ENCODE peak calls at places on chromosomes 3 and 15, in seven cellular contexts. R, X, O, U, P, J and C are unnamed samples.

GRCh38 chr15:82850242-82850591 is 40.8 kb downstream of the WHAMM start:
- DNase-seq in U (peak), P (no peak), X (peak), J (no peak), O (no peak), R (no peak), C (no peak)

GRCh38 chr3:30448436-30448835 is 158.0 kb upstream of the TGFBR2 start:
- DNase-seq in P (no peak), O (no peak), J (no peak), X (no peak), U (no peak), R (no peak), C (no peak)

GRCh38 chr3:72633534-72633933 is 214.7 kb downstream of the SHQ1 start:
- DNase-seq in O (no peak), X (no peak), R (no peak), J (no peak), U (no peak), P (no peak), C (no peak)

GRCh38 chr15:96347181-96348111 is 16.9 kb downstream of the NR2F2 start:
- DNase-seq in U (peak), R (no peak), O (peak), P (no peak), X (no peak), J (no peak), C (peak)

GRCh38 chr3:23761440-23761896 is 44.3 kb upstream of the UBE2E1 start:
- DNase-seq in X (peak), O (no peak), J (no peak), U (no peak), R (no peak), P (peak), C (no peak)

GRCh38 chr3:14460342-14461005 is 58.1 kb downstream of the SLC6A6 start:
- DNase-seq in P (no peak), R (peak), X (peak), J (peak), O (no peak), U (no peak), C (no peak)

GRCh38 chr3:29463306-29463705 is 182.4 kb downstream of the RBMS3 start:
- DNase-seq in U (no peak), O (no peak), R (no peak), P (no peak), J (no peak), X (no peak), C (no peak)

GRCh38 chr3:23567917-23568316 is 237.8 kb upstream of the UBE2E1 start:
- DNase-seq in U (no peak), R (peak), P (no peak), J (peak), X (peak), O (no peak), C (no peak)

GRCh38 chr3:98402507-98402906 is 12.0 kb downstream of the OR5K3 start:
- DNase-seq in U (no peak), P (no peak), J (no peak), O (no peak), R (no peak), X (no peak), C (no peak)

GRCh38 chr3:148861277-148861869 is 3.7 kb upstream of the CPA3 start:
- DNase-seq in O (no peak), U (no peak), R (peak), P (no peak), X (peak), J (no peak), C (no peak)

GRCh38 chr3:157127268-157127667 is 32.7 kb downstream of the CCNL1 start:
- DNase-seq in U (no peak), J (no peak), R (no peak), X (no peak), P (no peak), O (no peak), C (no peak)

GRCh38 chr15:69893863-69894262 is 203.9 kb downstream of the TLE3 start:
- DNase-seq in U (peak), X (peak), J (peak), O (peak), P (peak), R (peak), C (no peak)

GRCh38 chr15:76401285-76401684 is 64.7 kb downstream of the ISL2 start:
- DNase-seq in O (no peak), J (no peak), R (peak), X (peak), U (no peak), P (no peak), C (no peak)

GRCh38 chr3:197425485-197426131 is 127.2 kb upstream of the DLG1 start:
- DNase-seq in O (no peak), P (no peak), X (no peak), U (no peak), J (no peak), R (no peak), C (no peak)

GRCh38 chr3:43432462-43432861 is 146.1 kb downstream of the SNRK start:
- DNase-seq in P (no peak), X (no peak), J (no peak), R (no peak), U (no peak), O (no peak), C (no peak)

GRCh38 chr3:142270407-142270806 is 45.0 kb upstream of the GK5 start:
- DNase-seq in P (no peak), R (no peak), O (no peak), X (no peak), U (no peak), J (no peak), C (no peak)

GRCh38 chr3:134333522-134334181 is 40.6 kb downstream of the AMOTL2 start:
- DNase-seq in X (peak), U (no peak), O (no peak), R (peak), J (no peak), P (no peak), C (no peak)

GRCh38 chr3:32882603-32883025 is 64.8 kb downstream of the TRIM71 start:
- DNase-seq in X (no peak), J (no peak), O (no peak), R (no peak), P (no peak), U (no peak), C (no peak)

GRCh38 chr3:151377768-151378385 is 6.7 kb downstream of the P2RY12 start:
- DNase-seq in U (no peak), X (no peak), R (no peak), O (no peak), P (no peak), J (no peak), C (no peak)

GRCh38 chr3:58464875-58465274 is 27.0 kb upstream of the KCTD6 start:
- DNase-seq in O (no peak), R (no peak), U (no peak), P (no peak), J (no peak), X (no peak), C (no peak)

GRCh38 chr15:68373028-68373427 is 58.9 kb downstream of the ITGA11 start:
- DNase-seq in R (no peak), X (no peak), U (no peak), O (no peak), J (no peak), P (no peak), C (no peak)

GRCh38 chr3:181173227-181173626 is 183.7 kb upstream of the DNAJC19 start:
- DNase-seq in P (no peak), U (no peak), R (no peak), J (no peak), O (no peak), X (no peak), C (no peak)

GRCh38 chr15:90572893-90573292 is 43.2 kb downstream of the CRTC3 start:
- DNase-seq in X (no peak), R (no peak), U (no peak), O (no peak), J (no peak), P (no peak), C (no peak)

GRCh38 chr3:51961011-51961410 is 5.8 kb downstream of the GPR62 start:
- DNase-seq in P (no peak), O (no peak), X (no peak), U (no peak), R (no peak), J (no peak), C (no peak)

GRCh38 chr3:126521122-126521891 is 2.6 kb upstream of the CHST13 start:
- DNase-seq in J (peak), U (peak), P (no peak), X (no peak), O (no peak), R (no peak), C (no peak)

GRCh38 chr3:185693985-185694675 is 108.0 kb downstream of the SENP2 start:
- DNase-seq in J (no peak), P (no peak), R (peak), X (no peak), O (no peak), U (no peak), C (no peak)

GRCh38 chr15:88193415-88193814 is 63.1 kb downstream of the NTRK3 start:
- DNase-seq in U (no peak), J (no peak), X (no peak), R (no peak), O (no peak), P (no peak), C (no peak)
- TF ChIP-seq CTCF in U (peak), J (peak), X (no peak), R (no peak), O (no peak), P (peak), C (peak)

GRCh38 chr15:53274630-53275029 is 484.5 kb upstream of the ONECUT1 start:
- DNase-seq in R (no peak), O (no peak), J (no peak), U (no peak), P (no peak), X (no peak), C (no peak)
- TF ChIP-seq CTCF in R (no peak), O (no peak), J (no peak), U (no peak), P (no peak), X (no peak), C (no peak)

GRCh38 chr3:20041197-20041780 is 1.0 kb downstream of the KAT2B start:
- DNase-seq in R (no peak), U (peak), O (peak), X (peak), P (peak), J (peak), C (peak)
- TF ChIP-seq CTCF in R (peak), U (no peak), O (no peak), X (no peak), P (no peak), J (no peak), C (no peak)

GRCh38 chr3:108322352-108322751 is 26.0 kb downstream of the HHLA2 start:
- DNase-seq in O (no peak), P (peak), R (no peak), X (no peak), J (no peak), U (no peak), C (no peak)
- TF ChIP-seq CTCF in O (no peak), P (no peak), R (peak), X (no peak), J (no peak), U (no peak), C (no peak)

DNA sequence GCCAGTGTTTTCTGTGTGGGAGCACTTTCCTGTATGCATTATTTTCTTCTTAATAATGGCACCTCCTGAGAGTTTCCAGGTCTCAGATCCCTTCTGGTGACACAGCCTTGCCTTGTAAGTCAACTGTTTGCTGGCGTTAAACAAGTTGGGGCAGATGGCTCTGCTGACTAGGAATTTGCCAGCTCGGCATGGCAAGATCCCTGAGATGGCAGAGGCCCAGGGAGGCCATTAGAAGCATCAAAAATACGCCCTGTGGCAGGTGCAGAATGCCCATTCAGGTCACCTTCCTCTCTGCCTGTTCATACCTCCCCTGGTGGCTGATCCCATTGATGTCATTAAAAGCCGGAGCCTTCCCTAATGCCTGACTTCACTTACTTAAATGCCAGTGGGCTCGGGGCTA is 320.9 kb upstream of the CTDSPL start:
- DNase-seq in O (no peak), R (no peak), P (no peak), X (no peak), J (no peak), U (no peak), C (no peak)
- TF ChIP-seq CTCF in O (no peak), R (no peak), P (no peak), X (no peak), J (no peak), U (no peak), C (no peak)

GRCh38 chr3:193451881-193452280 is 73.3 kb upstream of the ATP13A5 start:
- DNase-seq in X (no peak), J (no peak), R (no peak), O (no peak), U (no peak), P (no peak), C (no peak)

GRCh38 chr3:193446975-193447602 is 68.5 kb upstream of the ATP13A5 start:
- DNase-seq in P (no peak), O (no peak), X (no peak), J (no peak), U (no peak), R (no peak), C (no peak)

DNA sequence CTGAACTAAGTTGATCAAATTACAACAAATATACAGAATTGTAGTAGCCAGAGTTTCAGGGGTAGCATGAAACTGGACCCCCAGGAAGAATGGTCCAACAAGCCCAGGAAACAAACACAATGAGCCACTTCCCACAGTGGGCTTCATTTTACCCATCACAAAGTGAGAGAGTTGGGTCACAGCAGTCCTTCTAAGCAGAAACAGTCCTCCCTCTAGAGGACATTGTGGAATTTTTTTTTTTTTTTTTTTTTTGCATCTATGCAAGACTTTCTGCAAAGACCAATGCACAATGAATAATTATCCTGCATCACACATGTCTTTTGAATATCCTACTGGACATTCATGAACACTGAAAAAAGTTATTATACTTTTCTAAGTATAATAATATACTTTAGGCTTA is 73.8 kb upstream of the ATP13A5 start:
- DNase-seq in R (no peak), J (no peak), P (no peak), O (no peak), X (no peak), U (no peak), C (no peak)
- TF ChIP-seq CTCF in R (no peak), J (peak), P (peak), O (no peak), X (no peak), U (peak), C (no peak)

GRCh38 chr3:21751891-21752290 is 881 bp upstream of the ZNF385D start:
- DNase-seq in O (no peak), J (no peak), X (peak), U (no peak), P (no peak), R (no peak), C (no peak)

GRCh38 chr3:21750831-21751391 is at the start of gene ZNF385D:
- DNase-seq in J (peak), O (peak), U (peak), R (no peak), X (peak), P (peak), C (peak)

GRCh38 chr3:21750291-21750690 is 719 bp downstream of the ZNF385D start:
- DNase-seq in J (no peak), U (no peak), O (no peak), R (no peak), X (peak), P (no peak), C (no peak)

GRCh38 chr3:21754839-21755238 is 3.8 kb upstream of the ZNF385D start:
- DNase-seq in J (no peak), X (no peak), P (no peak), U (no peak), R (no peak), O (no peak), C (no peak)

DNA sequence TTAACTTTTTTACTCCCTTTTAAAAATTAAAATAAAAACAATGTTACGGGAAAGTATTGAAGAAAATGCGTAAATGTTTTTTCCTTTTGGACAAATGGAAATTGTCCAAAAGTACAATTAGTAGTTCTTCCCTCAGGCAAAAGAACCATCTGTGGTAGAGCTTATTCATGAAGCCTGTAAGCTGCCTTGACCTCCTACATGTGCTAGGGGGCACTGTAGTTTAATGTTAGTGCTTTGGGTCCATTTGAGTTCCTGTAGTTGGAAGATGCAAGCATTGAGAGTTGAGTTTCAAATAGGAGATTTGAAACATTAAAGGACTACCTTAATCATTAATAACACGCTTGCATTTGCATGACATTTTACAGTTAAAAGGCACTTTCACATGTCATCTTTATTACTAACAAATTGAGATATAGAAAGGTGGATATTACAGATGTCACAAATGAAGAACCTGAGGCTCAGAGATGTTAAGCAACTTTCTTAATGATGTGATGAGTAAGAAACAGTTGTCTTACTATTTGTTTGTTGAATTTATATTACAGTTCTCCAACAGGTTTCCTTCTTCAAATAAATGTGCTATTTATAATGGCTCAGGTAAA is 1.8 kb upstream of the ZNF385D start:
- DNase-seq in J (no peak), R (peak), O (no peak), X (peak), P (peak), U (no peak), C (no peak)
- TF ChIP-seq CTCF in J (peak), R (peak), O (peak), X (peak), P (peak), U (peak), C (no peak)